ENCODE peak calls at places on chromosomes 5 and 9, in four cellular contexts. Q, G, N and X are unnamed samples.
A peak's percentile ranks its signal among the peaks of the same experiment; 100 is the strongest.

GRCh38 chr5:113022661-113023060 is 46.1 kb downstream of the DCP2 start:
- DNase-seq in Q (no peak), G (no peak), N (no peak), X (no peak)

GRCh38 chr5:14250094-14250777 is 107.1 kb downstream of the TRIO start:
- DNase-seq in Q (peak; percentile 62), G (peak; percentile 79), N (peak; percentile 74), X (no peak)

GRCh38 chr9:4579011-4579410 is 83.1 kb upstream of the PLPP6 start:
- DNase-seq in Q (no peak), G (no peak), N (no peak), X (no peak)

GRCh38 chr9:81182421-81182820 is 506.9 kb downstream of the TLE1 start:
- DNase-seq in Q (no peak), G (no peak), N (peak; percentile 35), X (no peak)

GRCh38 chr9:15079989-15080388 is 169.8 kb upstream of the FREM1 start:
- DNase-seq in Q (no peak), G (no peak), N (peak; percentile 50), X (no peak)

GRCh38 chr5:176735383-176736265 is 74.7 kb upstream of the UNC5A start:
- DNase-seq in Q (no peak), G (peak; percentile 9), N (peak; percentile 38), X (no peak)

GRCh38 chr9:29697011-29697410 is 2123.7 kb upstream of the C9orf72 start:
- DNase-seq in Q (no peak), G (no peak), N (no peak), X (no peak)

GRCh38 chr9:89435315-89435823 is 62.5 kb downstream of the SEMA4D start:
- DNase-seq in Q (peak; percentile 72), G (no peak), N (peak; percentile 94), X (no peak)

GRCh38 chr5:79011219-79011836 is 26.2 kb upstream of the ARSB start:
- DNase-seq in Q (no peak), G (no peak), N (no peak), X (no peak)

GRCh38 chr5:83434929-83435328 is 36.6 kb upstream of the VCAN start:
- DNase-seq in Q (no peak), G (no peak), N (no peak), X (no peak)

GRCh38 chr5:78698218-78698751 is 49.7 kb upstream of the LHFPL2 start:
- DNase-seq in Q (peak; percentile 17), G (peak; percentile 24), N (no peak), X (no peak)

GRCh38 chr5:149300441-149300840 is 28.8 kb downstream of the AFAP1L1 start:
- DNase-seq in Q (no peak), G (no peak), N (no peak), X (no peak)

GRCh38 chr9:131096490-131097258 is at the start of gene AIF1L:
- DNase-seq in Q (peak; percentile 64), G (no peak), N (peak; percentile 97), X (no peak)

GRCh38 chr5:172632346-172633092 is 8.5 kb upstream of the NEURL1B start:
- DNase-seq in Q (no peak), G (peak; percentile 11), N (no peak), X (no peak)

GRCh38 chr9:133529874-133530273 is 4.6 kb upstream of the ADAMTSL2 start:
- DNase-seq in Q (no peak), G (no peak), N (no peak), X (no peak)

GRCh38 chr9:133609311-133610098 is at the start of gene FAM163B:
- DNase-seq in Q (peak; percentile 61), G (peak; percentile 30), N (peak; percentile 91), X (no peak)

GRCh38 chr9:99103909-99104458 is 929 bp upstream of the TGFBR1 start:
- DNase-seq in Q (no peak), G (peak; percentile 45), N (no peak), X (no peak)

GRCh38 chr9:95171001-95171400 is 146.5 kb downstream of the FANCC start:
- DNase-seq in Q (no peak), G (no peak), N (no peak), X (no peak)

GRCh38 chr5:33313150-33313549 is 127.6 kb upstream of the TARS1 start:
- DNase-seq in Q (no peak), G (no peak), N (no peak), X (no peak)

GRCh38 chr5:54361683-54362411 is 51.5 kb upstream of the ARL15 start:
- DNase-seq in Q (peak; percentile 66), G (peak; percentile 50), N (no peak), X (no peak)

GRCh38 chr5:42950466-42951168 is 89.5 kb downstream of the ANXA2R start:
- DNase-seq in Q (peak; percentile 77), G (peak; percentile 51), N (peak; percentile 63), X (peak; percentile 57)

GRCh38 chr5:132498152-132498551 is 7.6 kb upstream of the IRF1 start:
- DNase-seq in Q (peak; percentile 69), G (peak; percentile 54), N (no peak), X (peak; percentile 85)

GRCh38 chr9:125538092-125538473 is 168.9 kb downstream of the MAPKAP1 start:
- DNase-seq in Q (peak; percentile 73), G (no peak), N (no peak), X (peak; percentile 55)

DNA sequence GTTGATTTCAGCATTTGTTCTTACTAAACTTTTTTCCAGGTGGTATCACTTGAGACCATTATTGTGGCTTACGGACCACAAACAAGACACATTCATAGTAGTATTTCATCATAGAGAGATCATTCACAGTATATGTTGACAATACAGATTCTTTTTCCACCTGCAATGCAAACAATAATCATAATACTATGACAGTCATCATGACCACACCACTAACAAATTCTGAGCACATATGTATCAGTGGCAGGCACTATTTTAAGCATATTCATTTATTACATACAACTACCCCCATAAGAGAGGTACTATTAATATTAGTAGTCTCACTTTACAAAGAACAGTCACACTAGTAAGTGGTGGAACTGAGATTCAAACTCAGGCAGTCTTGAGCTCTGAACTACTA is 31.0 kb upstream of the C9orf40 start:
- DNase-seq in Q (no peak), G (no peak), N (no peak), X (no peak)
- H3K27ac ChIP-seq in Q (no peak overlapping the region), G (no peak overlapping the region), N (no peak overlapping the region), X (no peak overlapping the region)

GRCh38 chr9:2560175-2560574 is 61.4 kb upstream of the VLDLR start:
- DNase-seq in Q (peak; percentile 45), G (no peak), N (peak; percentile 53), X (no peak)

GRCh38 chr9:2557693-2558092 is 63.9 kb upstream of the VLDLR start:
- DNase-seq in Q (no peak), G (no peak), N (no peak), X (no peak)

DNA sequence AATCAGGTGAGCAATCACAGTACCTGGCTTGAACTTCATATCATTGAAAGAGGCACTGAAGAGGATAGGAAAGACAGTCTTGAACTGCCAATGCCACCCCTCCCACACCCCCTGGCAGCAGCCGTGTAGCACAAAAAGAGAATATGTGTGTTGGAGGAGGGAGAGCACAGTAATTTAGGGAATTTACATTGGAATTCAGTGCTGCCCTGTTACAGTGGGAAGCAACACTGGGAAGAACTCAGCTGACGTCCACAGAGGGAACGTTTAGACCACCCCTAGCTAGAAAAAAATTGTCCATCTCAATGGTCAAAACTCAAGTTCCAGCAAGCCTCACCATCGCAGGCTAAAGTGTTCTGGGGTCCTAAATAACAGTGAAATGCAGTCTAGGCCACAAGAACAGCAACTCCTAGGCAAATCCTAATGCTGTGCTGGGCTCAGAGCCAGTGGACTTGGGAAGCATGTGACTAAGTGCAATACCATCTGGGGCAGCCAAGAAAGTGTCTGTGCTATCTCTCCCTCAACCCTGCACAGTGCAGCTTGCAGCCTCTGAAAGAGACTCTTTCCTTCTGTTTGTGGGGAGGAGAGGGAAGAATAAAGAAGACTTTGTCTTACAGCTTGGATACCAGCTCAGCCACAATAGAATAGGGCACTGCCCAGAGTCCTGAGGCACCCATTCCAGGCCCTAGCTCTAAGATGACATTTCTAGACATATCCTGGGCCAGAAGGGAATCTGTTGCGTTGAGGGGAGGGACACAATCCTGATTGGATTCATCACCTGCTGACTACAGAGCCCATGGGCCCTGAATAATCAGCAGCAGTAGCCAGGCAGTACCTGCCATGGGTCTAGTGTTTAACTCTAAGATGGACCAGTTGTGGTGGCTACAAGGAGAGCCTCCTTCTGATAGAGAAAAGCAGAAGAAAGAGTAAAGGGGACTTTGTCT is 62.1 kb upstream of the VLDLR start:
- DNase-seq in Q (peak; percentile 92), G (peak; percentile 88), N (no peak), X (peak; percentile 78)
- H3K9me3 ChIP-seq in Q (no peaks in the 10 kb centered on the region), G (no peaks in the 10 kb centered on the region), N (peaks cover 34% of the 10 kb centered on the region), X (no peaks in the 10 kb centered on the region)

DNA sequence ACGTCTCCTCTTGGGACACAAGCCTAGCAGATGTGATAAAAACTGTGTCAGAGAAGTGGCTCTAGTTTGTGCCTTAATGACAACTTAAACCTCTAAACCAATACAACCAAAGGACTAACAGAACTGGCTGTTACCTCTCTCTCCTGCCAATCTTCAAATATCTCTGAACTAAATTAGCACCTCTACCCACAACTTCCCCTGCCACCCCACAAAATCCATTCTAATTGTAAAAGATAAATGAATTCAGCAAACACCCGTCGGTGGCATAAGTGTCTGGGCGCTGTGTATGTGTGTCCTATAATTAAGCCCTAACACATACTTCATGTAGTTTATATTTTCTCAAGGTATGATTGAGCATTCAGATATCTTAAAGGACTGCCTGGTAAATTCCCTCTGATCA is 154.0 kb downstream of the DENND1A start:
- DNase-seq in Q (no peak), G (no peak), N (no peak), X (no peak)
- H3K4me3 ChIP-seq in Q (no peak overlapping the region), G (no peak overlapping the region), N (no peak overlapping the region), X (no peak overlapping the region)

GRCh38 chr9:129999123-129999510 is 43.9 kb downstream of the FNBP1 start:
- DNase-seq in Q (no peak), G (no peak), N (no peak), X (no peak)
- H3K27ac ChIP-seq in Q (no peak overlapping the region), G (peak overlapping the region; percentile 52), N (no peak overlapping the region), X (no peak overlapping the region)

DNA sequence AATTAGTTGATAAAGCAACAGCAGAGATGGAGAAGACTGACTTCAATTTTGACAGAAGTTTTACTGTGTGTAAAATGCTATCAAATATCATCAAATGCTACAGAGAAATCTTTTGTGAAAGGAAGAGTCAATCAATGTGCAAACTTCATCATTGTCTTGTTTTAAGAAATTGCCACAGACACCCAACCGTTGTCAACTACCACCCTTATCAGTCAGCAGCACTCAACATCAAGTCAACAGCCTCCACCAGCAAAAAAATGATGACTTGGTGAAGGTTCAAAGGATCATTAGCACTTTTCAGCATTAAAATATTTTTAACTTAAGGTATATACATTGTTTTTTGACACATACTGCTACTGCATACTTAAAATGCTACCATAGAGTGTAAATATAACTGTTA is 888.8 kb downstream of the CDH18 start:
- DNase-seq in Q (no peak), G (no peak), N (no peak), X (no peak)
- H3K9me3 ChIP-seq in Q (no peaks in the 10 kb centered on the region), G (no peaks in the 10 kb centered on the region), N (no peaks in the 10 kb centered on the region), X (no peaks in the 10 kb centered on the region)

GRCh38 chr9:36142510-36143161 is 6.1 kb downstream of the GLIPR2 start:
- DNase-seq in Q (no peak), G (no peak), N (no peak), X (no peak)
- H3K4me3 ChIP-seq in Q (no peak overlapping the region), G (no peak overlapping the region), N (no peak overlapping the region), X (peak overlapping the region; percentile 31)

DNA sequence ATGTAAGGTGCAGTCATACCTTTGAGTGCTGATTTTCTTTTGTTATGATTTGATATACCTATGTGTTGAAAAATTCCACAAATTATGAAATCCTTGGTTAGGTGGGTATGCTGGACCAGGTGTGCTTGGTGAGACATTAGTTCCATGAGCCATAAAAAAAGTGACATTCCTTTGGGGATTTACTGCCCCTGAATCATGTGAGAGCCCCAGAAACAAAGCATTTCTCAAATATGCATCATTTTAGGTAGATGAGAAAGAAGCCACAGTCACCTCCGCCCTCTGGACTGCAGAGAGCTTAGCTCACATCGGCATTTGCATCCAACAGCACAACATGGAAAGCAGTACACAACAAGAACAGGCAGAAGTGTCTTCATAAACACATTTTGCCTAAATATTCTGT is 55.3 kb downstream of the DAP start:
- DNase-seq in Q (no peak), G (no peak), N (no peak), X (no peak)
- H3K27ac ChIP-seq in Q (peak overlapping the region; percentile 88), G (peak overlapping the region; percentile 13), N (no peak overlapping the region), X (no peak overlapping the region)